ENCODE peak calls at places on chromosomes 2 and 18, in seven cellular contexts. K is occipital lobe; J is WERI-Rb-1; N is sciatic nerve; E is mesothelial cell of epicardium; T is GOT3; P is stimulated activated CD4-positive, alpha-beta T cell treated with anti-CD3 and anti-CD28 coated beads, Interleukin-15, amount 100 ng/mL, for 1 hour. F is an unnamed sample.

GRCh38 chr2:7011376-7012083 is 94.3 kb downstream of the RNF144A start:
- DNase-seq in K (no peak), J (no peak), N (no peak), E (no peak), T (no peak), P (no peak), F (no peak)

GRCh38 chr2:3610415-3610814 is 15.5 kb downstream of the COLEC11 start:
- DNase-seq in K (no peak), J (no peak), N (no peak), E (no peak), T (no peak), P (no peak), F (no peak)

GRCh38 chr2:26249625-26250024 is 4.9 kb downstream of the HADHB start:
- DNase-seq in K (no peak), J (no peak), N (no peak), E (no peak), T (no peak), P (no peak), F (no peak)

GRCh38 chr2:112811841-112812306 is 24.7 kb downstream of the IL1B start:
- DNase-seq in K (no peak), J (peak; percentile 58), N (no peak), E (no peak), T (no peak), P (no peak), F (no peak)

GRCh38 chr2:164363646-164364045 is 257.6 kb downstream of the GRB14 start:
- DNase-seq in K (no peak), J (no peak), N (no peak), E (no peak), T (no peak), P (no peak), F (no peak)

GRCh38 chr2:224885836-224886547 is 156.3 kb downstream of the DOCK10 start:
- DNase-seq in K (no peak), J (no peak), N (no peak), E (no peak), T (no peak), P (no peak), F (no peak)

GRCh38 chr2:20015482-20016083 is 3.1 kb upstream of the MATN3 start:
- DNase-seq in K (no peak), J (no peak), N (no peak), E (no peak), T (no peak), P (no peak), F (no peak)

GRCh38 chr2:130183500-130184373 is 1.7 kb downstream of the MZT2B start:
- DNase-seq in K (peak; percentile 19), J (no peak), N (peak; percentile 70), E (no peak), T (no peak), P (no peak), F (no peak)

GRCh38 chr2:120833127-120833675 is 97.5 kb downstream of the GLI2 start:
- DNase-seq in K (no peak), J (no peak), N (peak; percentile 27), E (no peak), T (no peak), P (no peak), F (no peak)

GRCh38 chr18:50163505-50163904 is 31.4 kb downstream of the MYO5B start:
- DNase-seq in K (no peak), J (no peak), N (no peak), E (no peak), T (no peak), P (no peak), F (no peak)

GRCh38 chr18:36183987-36184386 is 3.3 kb upstream of the MOCOS start:
- DNase-seq in K (no peak), J (no peak), N (no peak), E (no peak), T (no peak), P (no peak), F (no peak)

GRCh38 chr18:59084286-59084779 is 55.4 kb upstream of the SEC11C start:
- DNase-seq in K (peak; percentile 49), J (peak; percentile 90), N (peak; percentile 84), E (peak; percentile 75), T (peak; percentile 15), P (peak; percentile 49), F (peak; percentile 38)

GRCh38 chr2:47747878-47748277 is 35.1 kb upstream of the MSH6 start:
- DNase-seq in K (no peak), J (no peak), N (no peak), E (no peak), T (no peak), P (no peak), F (no peak)

GRCh38 chr2:39516347-39517101 is 79.4 kb upstream of the MAP4K3 start:
- DNase-seq in K (peak; percentile 75), J (peak; percentile 69), N (no peak), E (no peak), T (no peak), P (no peak), F (no peak)

GRCh38 chr2:47403829-47404228 is 873 bp downstream of the MSH2 start:
- DNase-seq in K (no peak), J (peak; percentile 59), N (no peak), E (no peak), T (no peak), P (no peak), F (no peak)

GRCh38 chr18:54222922-54223567 is 1.4 kb downstream of the MBD2 start:
- DNase-seq in K (no peak), J (no peak), N (no peak), E (no peak), T (no peak), P (no peak), F (no peak)

GRCh38 chr2:25358836-25359235 is 17.1 kb upstream of the DNMT3A start:
- DNase-seq in K (no peak), J (no peak), N (no peak), E (no peak), T (no peak), P (no peak), F (no peak)

GRCh38 chr2:217688494-217688893 is 314.3 kb downstream of the TNS1 start:
- DNase-seq in K (no peak), J (no peak), N (no peak), E (no peak), T (no peak), P (no peak), F (no peak)

GRCh38 chr2:16315911-16316310 is 349.7 kb downstream of the CYRIA start:
- DNase-seq in K (no peak), J (no peak), N (no peak), E (no peak), T (no peak), P (no peak), F (no peak)

GRCh38 chr18:54263904-54264336 is 5.4 kb upstream of the POLI start:
- DNase-seq in K (no peak), J (no peak), N (no peak), E (no peak), T (no peak), P (no peak), F (no peak)

GRCh38 chr2:120220756-120221155 is 2.4 kb downstream of the TMEM185B start:
- DNase-seq in K (no peak), J (no peak), N (no peak), E (no peak), T (no peak), P (no peak), F (no peak)

GRCh38 chr2:241905716-241906376 is 36.3 kb downstream of the RTP5 start:
- DNase-seq in K (no peak), J (peak; percentile 51), N (no peak), E (no peak), T (no peak), P (no peak), F (no peak)

GRCh38 chr2:119283873-119284331 is 60.3 kb downstream of the STEAP3 start:
- DNase-seq in K (peak; percentile 84), J (no peak), N (peak; percentile 73), E (no peak), T (peak; percentile 38), P (no peak), F (no peak)

GRCh38 chr2:62999905-63000304 is 50.7 kb upstream of the OTX1 start:
- DNase-seq in K (no peak), J (no peak), N (no peak), E (no peak), T (no peak), P (no peak), F (no peak)

F was measured in caudate nucleus.